ENCODE peak calls at places on chromosomes 1 and 21, in seven cellular contexts. K is HCT116, M is GM23248, G is GM23338, U is neural progenitor cell, S is hepatocyte, P is SK-N-SH. O is an unnamed sample.
A peak's percentile ranks its signal among the peaks of the same experiment; 100 is the strongest.

GRCh38 chr1:172429324-172430127 is 9.0 kb downstream of the C1orf105 start:
- DNase-seq in K (peak; percentile 63), M (peak; percentile 75), G (peak; percentile 81), U (peak; percentile 57), S (peak; percentile 78), P (peak; percentile 40), O (peak; percentile 71)

GRCh38 chr1:39132505-39133339 is 71.8 kb upstream of the MACF1 start:
- DNase-seq in K (peak; percentile 44), M (no peak), G (peak; percentile 96), U (peak; percentile 94), S (peak; percentile 80), P (peak; percentile 64), O (no peak)

GRCh38 chr1:117654485-117655219 is 48.8 kb downstream of the TENT5C start:
- DNase-seq in K (no peak), M (no peak), G (no peak), U (no peak), S (no peak), P (no peak), O (peak; percentile 95)

GRCh38 chr1:207815913-207816312 is 64.1 kb downstream of the CD46 start:
- DNase-seq in K (no peak), M (peak; percentile 77), G (no peak), U (no peak), S (no peak), P (no peak), O (no peak)

GRCh38 chr1:26790551-26790953 is 2.8 kb downstream of the PIGV start:
- DNase-seq in K (no peak), M (no peak), G (no peak), U (no peak), S (no peak), P (no peak), O (no peak)

GRCh38 chr1:24142546-24143431 is at the start of gene IL22RA1:
- DNase-seq in K (peak; percentile 34), M (peak; percentile 65), G (no peak), U (no peak), S (peak; percentile 77), P (no peak), O (no peak)

GRCh38 chr1:87916965-87917364 is 588.3 kb downstream of the LMO4 start:
- DNase-seq in K (no peak), M (peak; percentile 38), G (no peak), U (no peak), S (no peak), P (no peak), O (no peak)

GRCh38 chr1:10253755-10254154 is 43.4 kb downstream of the KIF1B start:
- DNase-seq in K (no peak), M (peak; percentile 91), G (no peak), U (no peak), S (peak; percentile 76), P (peak; percentile 44), O (no peak)

GRCh38 chr1:234699795-234700665 is 90.1 kb upstream of the IRF2BP2 start:
- DNase-seq in K (peak; percentile 10), M (peak; percentile 87), G (no peak), U (no peak), S (peak; percentile 75), P (peak; percentile 36), O (no peak)

GRCh38 chr21:31557421-31557955 is 102.0 kb upstream of the SOD1 start:
- DNase-seq in K (no peak), M (no peak), G (peak; percentile 85), U (peak; percentile 72), S (peak; percentile 30), P (peak; percentile 70), O (no peak)

GRCh38 chr1:170697338-170697715 is 33.4 kb downstream of the PRRX1 start:
- DNase-seq in K (no peak), M (no peak), G (no peak), U (no peak), S (no peak), P (no peak), O (no peak)

GRCh38 chr1:66475940-66476339 is 58.0 kb upstream of the SGIP1 start:
- DNase-seq in K (no peak), M (no peak), G (peak; percentile 31), U (no peak), S (no peak), P (no peak), O (no peak)

GRCh38 chr1:118247593-118247992 is 62.6 kb upstream of the SPAG17 start:
- DNase-seq in K (peak; percentile 0), M (peak; percentile 38), G (peak; percentile 55), U (peak; percentile 60), S (no peak), P (peak; percentile 2), O (peak; percentile 1)

GRCh38 chr1:226660410-226661182 is 78.5 kb downstream of the ITPKB start:
- DNase-seq in K (no peak), M (no peak), G (no peak), U (no peak), S (no peak), P (no peak), O (peak; percentile 71)

GRCh38 chr1:101993703-101994102 is 3.0 kb downstream of the OLFM3 start:
- DNase-seq in K (no peak), M (peak; percentile 1), G (peak; percentile 52), U (no peak), S (no peak), P (no peak), O (no peak)

GRCh38 chr1:93609536-93609935 is 72.1 kb downstream of the BCAR3 start:
- DNase-seq in K (no peak), M (no peak), G (no peak), U (no peak), S (no peak), P (no peak), O (no peak)

GRCh38 chr1:93611656-93612055 is 70.0 kb downstream of the BCAR3 start:
- DNase-seq in K (no peak), M (no peak), G (no peak), U (no peak), S (no peak), P (no peak), O (no peak)

GRCh38 chr1:93607814-93608187 is 73.8 kb downstream of the BCAR3 start:
- DNase-seq in K (no peak), M (peak; percentile 76), G (no peak), U (no peak), S (no peak), P (no peak), O (no peak)

GRCh38 chr1:93605812-93606512 is 75.7 kb downstream of the BCAR3 start:
- DNase-seq in K (no peak), M (peak; percentile 96), G (no peak), U (no peak), S (no peak), P (no peak), O (no peak)

DNA sequence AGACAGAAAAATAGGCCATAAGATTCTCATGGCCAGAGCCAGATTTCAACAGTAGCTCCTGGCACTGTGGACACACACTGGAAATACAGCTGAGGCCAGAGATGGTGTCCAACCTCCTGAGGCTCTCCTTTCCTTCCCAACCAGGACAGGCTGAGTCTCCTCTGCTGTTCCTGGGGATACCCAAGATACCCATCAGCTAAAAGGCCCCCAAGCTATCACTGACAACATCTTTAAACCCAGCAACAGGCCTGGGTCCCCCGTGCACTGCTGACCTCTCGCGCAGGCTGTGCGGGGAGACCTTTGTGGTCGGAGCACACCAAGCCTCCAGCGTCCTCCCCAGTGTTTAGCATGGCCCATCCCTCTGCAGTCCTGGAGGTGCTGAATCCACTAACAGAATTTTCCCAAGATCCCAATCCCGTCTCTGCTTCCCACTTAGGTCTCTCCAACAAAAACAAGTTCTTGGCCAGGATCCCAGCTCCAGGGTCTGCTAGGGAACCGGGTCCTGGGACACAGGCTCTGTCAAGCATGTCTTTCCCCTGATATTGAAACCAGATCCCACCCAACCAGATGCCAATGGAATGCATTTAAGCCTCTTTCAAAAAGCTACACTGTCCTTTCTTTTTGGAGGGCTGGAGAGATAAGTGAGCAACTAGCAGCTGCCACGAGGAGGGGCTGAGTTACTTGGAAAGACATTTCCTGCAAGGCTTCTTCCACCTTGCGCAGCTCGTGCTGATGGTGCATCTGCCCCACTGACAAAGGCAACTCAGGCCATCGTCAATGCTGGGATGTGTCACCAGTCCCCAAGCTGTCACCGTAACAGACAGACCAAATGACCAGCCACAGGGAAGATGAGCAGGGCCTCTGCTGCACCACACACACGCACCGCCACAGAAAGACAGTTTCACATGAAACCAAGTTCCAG is 73.2 kb downstream of the BCAR3 start:
- DNase-seq in K (no peak), M (no peak), G (no peak), U (peak; percentile 24), S (no peak), P (peak; percentile 79), O (no peak)
- H3K36me3 ChIP-seq in K (no peaks in the 10 kb centered on the region), M (peaks cover 7% of the 10 kb centered on the region), G (no peaks in the 10 kb centered on the region), U (no peaks in the 10 kb centered on the region), S (no peaks in the 10 kb centered on the region), P (peaks cover 9% of the 10 kb centered on the region), O (no peaks in the 10 kb centered on the region)

DNA sequence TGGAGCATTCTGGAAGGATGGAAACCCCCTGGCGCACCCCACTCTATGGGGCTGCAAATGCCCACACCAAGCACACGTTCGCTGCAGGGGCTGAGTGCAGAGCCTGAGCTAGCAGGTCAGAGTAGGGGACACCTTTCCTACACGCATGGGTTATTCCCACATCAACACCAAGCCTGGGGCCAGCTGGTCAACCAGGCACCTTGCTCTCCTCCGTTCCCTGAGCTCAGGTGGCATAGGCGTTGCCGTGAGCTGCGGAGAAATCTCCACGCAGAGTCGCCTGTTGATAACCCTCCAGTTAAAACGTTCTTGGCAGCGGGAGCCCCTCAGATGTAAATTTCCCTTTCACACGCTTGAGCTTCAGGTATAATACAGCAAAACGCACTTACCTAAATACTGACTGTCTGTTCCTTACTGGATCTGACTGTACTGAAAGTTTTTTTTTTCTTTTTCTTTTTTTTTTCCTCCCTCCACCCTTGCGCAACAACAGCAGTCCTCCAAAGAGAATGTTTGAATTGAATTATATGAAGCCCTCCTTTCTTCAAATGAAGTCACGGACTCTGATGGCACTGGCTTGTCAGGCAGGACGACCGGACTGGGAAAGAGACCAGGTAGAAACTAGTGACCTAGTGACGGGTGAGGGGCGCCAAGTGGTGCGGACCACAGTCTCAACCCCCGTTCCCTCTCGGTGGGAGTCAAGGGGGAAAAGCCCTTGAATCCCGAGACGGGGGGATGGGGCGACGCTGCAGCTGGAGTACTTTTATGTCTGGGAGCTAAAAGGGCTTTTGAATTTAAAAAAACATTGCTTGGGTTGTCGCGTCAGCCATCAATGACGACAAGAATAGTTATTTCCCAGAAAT is 2.0 kb downstream of the BRINP3 start:
- DNase-seq in K (no peak), M (no peak), G (peak; percentile 37), U (peak; percentile 41), S (peak; percentile 43), P (no peak), O (no peak)
- H3K4me3 ChIP-seq in K (no peak overlapping the region), M (no peak overlapping the region), G (peak overlapping the region; percentile 59), U (peak overlapping the region; percentile 41), S (peak overlapping the region; percentile 28), P (no peak overlapping the region), O (no peak overlapping the region)

GRCh38 chr1:28127617-28128257 is 39.3 kb upstream of the EYA3 start:
- DNase-seq in K (no peak), M (no peak), G (no peak), U (no peak), S (no peak), P (no peak), O (peak; percentile 53)
- TF ChIP-seq EZH2phosphoT487 in K (no peak), M (no peak), G (no peak), U (no peak), S (no peak), P (no peak), O (no peak)

GRCh38 chr1:156544592-156545102 is 27.7 kb downstream of the IQGAP3 start:
- DNase-seq in K (no peak), M (no peak), G (no peak), U (no peak), S (no peak), P (no peak), O (no peak)
- H3K36me3 ChIP-seq in K (peaks cover 13% of the 10 kb centered on the region), M (no peaks in the 10 kb centered on the region), G (peaks cover 12% of the 10 kb centered on the region), U (no peaks in the 10 kb centered on the region), S (no peaks in the 10 kb centered on the region), P (peaks cover 8% of the 10 kb centered on the region), O (peaks cover 22% of the 10 kb centered on the region)

O was measured in OCI-LY7.